ENCODE peak calls at places on chromosome 1, in seven cellular contexts. E is endothelial cell, V is Kasumi-1, S is NCI-H510A treated with DMSO at 0.1 percent for 48 hours, O is C1 segment of cervical spinal cord, Z is caudate nucleus, M is LHCN-M2. L is an unnamed sample.

GRCh38 chr1:64470670-64471217 is 815 bp downstream of the CACHD1 start:
- DNase-seq in E (peak; percentile 52), V (peak; percentile 7), S (no peak), O (peak; percentile 21), Z (peak; percentile 15), M (no peak), L (peak; percentile 75)

GRCh38 chr1:42170779-42171621 is 6.5 kb upstream of the GUCA2A start:
- DNase-seq in E (no peak), V (no peak), S (no peak), O (no peak), Z (no peak), M (peak; percentile 19), L (no peak)

GRCh38 chr1:217528271-217528670 is 102.6 kb downstream of the GPATCH2 start:
- DNase-seq in E (no peak), V (no peak), S (no peak), O (no peak), Z (no peak), M (peak; percentile 18), L (no peak)

GRCh38 chr1:1204425-1204920 is 1.9 kb downstream of the TNFRSF18 start:
- DNase-seq in E (peak; percentile 2), V (no peak), S (no peak), O (no peak), Z (no peak), M (no peak), L (no peak)

GRCh38 chr1:173715538-173715844 is 710 bp downstream of the KLHL20 start:
- DNase-seq in E (no peak), V (no peak), S (peak; percentile 62), O (no peak), Z (no peak), M (no peak), L (no peak)

GRCh38 chr1:235011599-235012435 is 116.8 kb downstream of the TOMM20 start:
- DNase-seq in E (no peak), V (peak; percentile 97), S (no peak), O (no peak), Z (no peak), M (peak; percentile 100), L (peak; percentile 93)

GRCh38 chr1:109488201-109488600 is 4.5 kb downstream of the ATXN7L2 start:
- DNase-seq in E (no peak), V (no peak), S (no peak), O (no peak), Z (no peak), M (no peak), L (peak; percentile 35)

GRCh38 chr1:204684551-204685235 is 845 bp downstream of the LRRN2 start:
- DNase-seq in E (peak; percentile 46), V (no peak), S (no peak), O (no peak), Z (no peak), M (no peak), L (peak; percentile 73)

GRCh38 chr1:234933475-234933874 is 195.2 kb downstream of the TOMM20 start:
- DNase-seq in E (no peak), V (no peak), S (no peak), O (no peak), Z (no peak), M (no peak), L (peak; percentile 21)

GRCh38 chr1:222620566-222620965 is 2.7 kb downstream of the MIA3 start:
- DNase-seq in E (no peak), V (no peak), S (no peak), O (no peak), Z (no peak), M (no peak), L (no peak)

GRCh38 chr1:107076846-107077245 is 20.4 kb downstream of the PRMT6 start:
- DNase-seq in E (no peak), V (peak; percentile 36), S (no peak), O (no peak), Z (no peak), M (peak; percentile 72), L (no peak)

L was measured in DMS53.